ENCODE peak calls at places on chromosomes 1 and 21, in four cellular contexts. M is naive thymus-derived CD8-positive, alpha-beta T cell; R is ACHN; C is OCI-M1. F is an unnamed sample.

GRCh38 chr21:45386336-45386727 is 18.6 kb upstream of the COL18A1 start:
- DNase-seq in M (no peak), R (no peak), C (no peak), F (no peak)

GRCh38 chr1:56284933-56285332 is 294.4 kb downstream of the PLPP3 start:
- DNase-seq in M (no peak), R (peak; percentile 30), C (no peak), F (no peak)

GRCh38 chr1:212635141-212635601 is 26.6 kb downstream of the ATF3 start:
- DNase-seq in M (no peak), R (no peak), C (peak; percentile 88), F (peak; percentile 26)

GRCh38 chr21:35046880-35047229 is 2.2 kb downstream of the RUNX1 start:
- DNase-seq in M (no peak), R (peak; percentile 38), C (peak; percentile 71), F (no peak)

GRCh38 chr1:4004635-4005430 is 104.8 kb upstream of the C1orf174 start:
- DNase-seq in M (no peak), R (no peak), C (no peak), F (no peak)

GRCh38 chr1:165234149-165234548 is 122.4 kb downstream of the LMX1A start:
- DNase-seq in M (no peak), R (no peak), C (no peak), F (no peak)

GRCh38 chr1:36702963-36703362 is 220.2 kb upstream of the CSF3R start:
- DNase-seq in M (no peak), R (no peak), C (no peak), F (no peak)

GRCh38 chr1:182657026-182657425 is 27.4 kb downstream of the RGS8 start:
- DNase-seq in M (no peak), R (no peak), C (no peak), F (no peak)

GRCh38 chr1:243312962-243313634 is 57.3 kb downstream of the SDCCAG8 start:
- DNase-seq in M (no peak), R (no peak), C (no peak), F (peak; percentile 44)

GRCh38 chr1:87600070-87600469 is 271.4 kb downstream of the LMO4 start:
- DNase-seq in M (no peak), R (no peak), C (no peak), F (no peak)

GRCh38 chr1:150302338-150302737 is 8.7 kb downstream of the MRPS21 start:
- DNase-seq in M (no peak), R (no peak), C (no peak), F (no peak)

GRCh38 chr1:25917996-25918395 is 11.8 kb upstream of the STMN1 start:
- DNase-seq in M (peak; percentile 30), R (no peak), C (peak; percentile 22), F (no peak)

GRCh38 chr1:201546093-201546492 is 7.2 kb downstream of the NAV1 start:
- DNase-seq in M (no peak), R (peak; percentile 91), C (peak; percentile 33), F (no peak)

GRCh38 chr21:45262616-45263015 is 25.1 kb downstream of the POFUT2 start:
- DNase-seq in M (no peak), R (no peak), C (no peak), F (no peak)

GRCh38 chr1:96364576-96364975 is 357.0 kb upstream of the PTBP2 start:
- DNase-seq in M (no peak), R (no peak), C (peak; percentile 9), F (no peak)

GRCh38 chr1:88847618-88848017 is 43.7 kb downstream of the GTF2B start:
- DNase-seq in M (no peak), R (no peak), C (no peak), F (no peak)

GRCh38 chr1:205959789-205960188 is 16.5 kb upstream of the SLC26A9 start:
- DNase-seq in M (no peak), R (no peak), C (no peak), F (no peak)

GRCh38 chr1:160844447-160845232 is 18.0 kb downstream of the CD244 start:
- DNase-seq in M (no peak), R (no peak), C (peak; percentile 83), F (no peak)

GRCh38 chr1:225437710-225438437 is 10.0 kb upstream of the LBR start:
- DNase-seq in M (no peak), R (peak; percentile 54), C (peak; percentile 49), F (no peak)

GRCh38 chr21:43789276-43790052 is at the start of gene RRP1:
- DNase-seq in M (peak; percentile 97), R (peak; percentile 82), C (peak; percentile 99), F (peak; percentile 90)

GRCh38 chr1:36177589-36178463 is 21.9 kb downstream of the MAP7D1 start:
- DNase-seq in M (no peak), R (no peak), C (no peak), F (no peak)

GRCh38 chr1:166933633-166934032 is 41.7 kb downstream of the ILDR2 start:
- DNase-seq in M (no peak), R (peak; percentile 55), C (no peak), F (no peak)

GRCh38 chr21:35573472-35574389 is 486.6 kb downstream of the SETD4 start:
- DNase-seq in M (no peak), R (no peak), C (no peak), F (no peak)

GRCh38 chr1:219773110-219773509 is 155.2 kb downstream of the SLC30A10 start:
- DNase-seq in M (no peak), R (no peak), C (no peak), F (no peak)

GRCh38 chr1:222654849-222655248 is 37.0 kb downstream of the MIA3 start:
- DNase-seq in M (peak; percentile 89), R (no peak), C (peak; percentile 97), F (peak; percentile 82)

GRCh38 chr1:33367488-33368405 is 46.8 kb upstream of the A3GALT2 start:
- DNase-seq in M (peak; percentile 82), R (peak; percentile 73), C (peak; percentile 88), F (peak; percentile 89)

GRCh38 chr1:226912587-226913176 is 27.4 kb upstream of the COQ8A start:
- DNase-seq in M (peak; percentile 48), R (no peak), C (no peak), F (peak; percentile 45)

GRCh38 chr1:100323428-100324106 is 28.7 kb upstream of the CDC14A start:
- DNase-seq in M (no peak), R (no peak), C (peak; percentile 52), F (no peak)

GRCh38 chr21:38322551-38322950 is 65.8 kb downstream of the KCNJ15 start:
- DNase-seq in M (no peak), R (no peak), C (no peak), F (no peak)

GRCh38 chr1:20660363-20661234 is 570 bp downstream of the DDOST start:
- DNase-seq in M (peak; percentile 8), R (peak; percentile 12), C (peak; percentile 29), F (peak; percentile 36)

GRCh38 chr1:203131548-203132200 is 4.1 kb downstream of the ADORA1 start:
- DNase-seq in M (no peak), R (no peak), C (no peak), F (no peak)

GRCh38 chr21:21003701-21004100 is 5.5 kb downstream of the NCAM2 start:
- DNase-seq in M (no peak), R (peak; percentile 71), C (peak; percentile 89), F (no peak)

GRCh38 chr1:192575499-192576189 is at the start of gene RGS1:
- DNase-seq in M (peak; percentile 72), R (no peak), C (peak; percentile 96), F (peak; percentile 81)

GRCh38 chr1:84997667-84998600 is 1.0 kb upstream of the MCOLN2 start:
- DNase-seq in M (peak; percentile 24), R (no peak), C (no peak), F (peak; percentile 46)

GRCh38 chr1:155130272-155131006 is 2.8 kb downstream of the EFNA1 start:
- DNase-seq in M (no peak), R (no peak), C (no peak), F (no peak)